ENCODE peak calls at places on chromosomes 3 and 15, in six cellular contexts. P, Q, U, J, K and F are unnamed samples.
A peak's percentile ranks its signal among the peaks of the same experiment; 100 is the strongest.

GRCh38 chr3:197392961-197393360 is 94.5 kb upstream of the DLG1 start:
- DNase-seq in K (no peak), Q (no peak), U (no peak), P (no peak), J (no peak), F (no peak)

GRCh38 chr3:43248194-43248593 is 38.1 kb upstream of the SNRK start:
- DNase-seq in U (no peak), K (no peak), P (no peak), Q (peak; percentile 21), J (no peak), F (no peak)

GRCh38 chr3:174548841-174549623 is 310.1 kb upstream of the NAALADL2 start:
- DNase-seq in P (no peak), J (no peak), K (no peak), U (no peak), Q (no peak), F (no peak)

GRCh38 chr15:47586653-47587224 is 130.6 kb upstream of the SEMA6D start:
- DNase-seq in K (no peak), J (no peak), U (no peak), P (peak; percentile 71), Q (no peak), F (no peak)

GRCh38 chr3:146817705-146818104 is 212.6 kb upstream of the PLSCR5 start:
- DNase-seq in K (no peak), P (no peak), Q (peak; percentile 72), U (peak; percentile 35), J (no peak), F (no peak)

GRCh38 chr3:160458151-160458550 is 8.6 kb upstream of the TRIM59 start:
- DNase-seq in Q (no peak), P (no peak), U (no peak), K (no peak), J (no peak), F (no peak)

GRCh38 chr3:107846282-107846852 is 244.5 kb downstream of the CD47 start:
- DNase-seq in U (peak; percentile 71), Q (peak; percentile 79), J (peak; percentile 25), K (no peak), P (peak; percentile 66), F (no peak)

GRCh38 chr3:82178291-82178690 is 416.8 kb upstream of the GBE1 start:
- DNase-seq in J (no peak), Q (no peak), K (no peak), U (no peak), P (no peak), F (no peak)

GRCh38 chr3:14552717-14553116 is 12.6 kb upstream of the GRIP2 start:
- DNase-seq in U (no peak), Q (no peak), P (no peak), K (no peak), J (no peak), F (no peak)

GRCh38 chr3:100209169-100209568 is 51.6 kb upstream of the TBC1D23 start:
- DNase-seq in P (no peak), U (no peak), K (no peak), Q (no peak), J (no peak), F (no peak)

GRCh38 chr3:100207886-100208285 is 52.9 kb upstream of the TBC1D23 start:
- DNase-seq in Q (no peak), P (no peak), U (no peak), K (no peak), J (no peak), F (no peak)

GRCh38 chr3:100210777-100211145 is 50.0 kb upstream of the TBC1D23 start:
- DNase-seq in J (peak; percentile 25), U (peak; percentile 99), K (no peak), P (no peak), Q (peak; percentile 89), F (no peak)

GRCh38 chr3:100206687-100207086 is 54.1 kb upstream of the TBC1D23 start:
- DNase-seq in U (no peak), P (no peak), J (no peak), K (no peak), Q (no peak), F (no peak)

GRCh38 chr3:100209948-100210776 is 50.6 kb upstream of the TBC1D23 start:
- DNase-seq in J (no peak), P (no peak), Q (peak; percentile 43), K (peak; percentile 4), U (peak; percentile 68), F (no peak)
- H3K4me3 ChIP-seq in J (no peak overlapping the region), P (no peak overlapping the region), Q (no peak overlapping the region), K (peak overlapping the region; percentile 18), U (peak overlapping the region; percentile 17), F (no peak overlapping the region)

GRCh38 chr3:19110335-19110734 is 38.0 kb upstream of the KCNH8 start:
- DNase-seq in U (no peak), J (no peak), K (no peak), P (no peak), Q (no peak), F (no peak)

DNA sequence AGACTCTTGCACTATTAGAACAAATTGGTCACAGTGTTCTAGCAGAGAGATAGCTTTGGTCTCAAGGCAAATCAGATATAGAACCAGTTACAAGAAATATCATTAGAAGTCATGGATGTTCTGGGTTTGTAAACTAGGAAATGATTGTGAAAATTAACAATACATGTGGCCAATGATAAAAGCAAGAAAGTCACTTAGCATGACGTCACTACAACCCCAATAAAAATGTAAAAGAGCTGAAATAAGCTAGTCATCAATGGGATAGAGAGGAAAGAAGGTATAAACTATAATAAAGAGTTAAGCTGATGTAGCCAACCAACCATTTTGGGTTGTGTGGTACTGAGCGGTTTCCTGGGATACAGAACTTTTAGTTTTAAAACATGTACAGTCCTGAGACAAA is 32.1 kb upstream of the KCNH8 start:
- DNase-seq in P (no peak), U (no peak), Q (no peak), K (no peak), J (no peak), F (no peak)
- H3K36me3 ChIP-seq in P (no peaks in the 10 kb centered on the region), U (no peaks in the 10 kb centered on the region), Q (no peaks in the 10 kb centered on the region), K (no peaks in the 10 kb centered on the region), J (no peaks in the 10 kb centered on the region), F (no peaks in the 10 kb centered on the region)

DNA sequence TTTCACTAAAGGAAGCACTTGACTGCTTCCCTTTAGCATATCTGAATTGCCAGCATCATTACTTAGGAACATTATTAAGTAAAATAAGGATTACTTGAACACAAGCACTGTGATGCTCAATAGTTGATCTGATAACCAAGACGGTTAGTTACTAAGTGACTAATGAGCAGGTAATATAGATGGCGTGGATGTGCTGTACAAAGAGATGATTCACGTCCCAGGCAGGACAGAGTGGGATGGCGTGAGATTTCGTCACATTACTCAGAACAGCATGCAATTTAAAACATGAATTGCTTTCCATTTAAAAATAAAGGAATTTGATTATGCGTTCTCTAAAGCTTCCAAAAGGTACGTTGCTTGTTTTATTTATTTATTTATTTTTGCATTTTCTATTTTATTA is 240.0 kb upstream of the ARHGEF26 start:
- DNase-seq in J (peak; percentile 87), K (no peak), P (no peak), U (no peak), Q (peak; percentile 45), F (no peak)
- H3K4me3 ChIP-seq in J (no peak overlapping the region), K (no peak overlapping the region), P (no peak overlapping the region), U (no peak overlapping the region), Q (no peak overlapping the region), F (no peak overlapping the region)

DNA sequence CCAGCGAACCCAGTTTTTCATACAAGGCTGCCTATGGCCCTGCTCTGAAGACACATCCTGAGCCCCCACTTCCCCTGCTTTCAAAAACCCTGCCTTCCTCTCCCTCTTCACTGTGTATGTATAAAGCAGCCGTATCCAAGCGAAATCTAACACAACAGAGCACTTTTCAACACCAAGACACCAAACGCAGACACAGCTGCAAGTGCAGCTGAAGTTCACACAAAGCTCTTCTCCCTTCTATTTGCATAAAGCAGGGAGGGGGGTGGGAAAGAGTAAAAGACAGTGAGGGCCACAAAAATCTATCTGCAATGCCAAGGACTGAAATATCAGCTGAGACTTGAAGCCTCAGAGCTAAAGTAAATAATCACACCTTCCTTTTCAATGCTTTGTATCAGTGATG is 35.1 kb upstream of the CSPG5 start:
- DNase-seq in Q (no peak), P (no peak), J (no peak), U (no peak), K (no peak), F (no peak)
- H3K36me3 ChIP-seq in Q (peaks cover 42% of the 10 kb centered on the region), P (peaks cover 27% of the 10 kb centered on the region), J (peaks cover 16% of the 10 kb centered on the region), U (peaks cover 15% of the 10 kb centered on the region), K (peaks cover 63% of the 10 kb centered on the region), F (peaks cover 3% of the 10 kb centered on the region)